ENCODE peak calls at places on chromosomes 16 and 17, in nine cellular contexts. U is NCI-H1436; D is GM04504; Y is NCI-H2171 treated with DMSO at 0.1 percent for 48 hours; N is CD8-positive, alpha-beta memory T cell; B is activated gamma-delta T cell treated with Interleukin-2 at 50 U/mL for 16 hours; I is heart left ventricle; X is substantia nigra; C is GM20000. A is an unnamed sample.

GRCh38 chr17:60862482-60862881 is 184.8 kb downstream of the BCAS3 start:
- DNase-seq in I (no peak), Y (no peak), X (no peak), U (no peak), B (no peak), D (no peak), N (no peak), C (no peak), A (no peak)

GRCh38 chr17:79629548-79630049 is 18.7 kb upstream of the RBFOX3 start:
- DNase-seq in X (no peak), D (no peak), I (no peak), B (no peak), U (no peak), N (no peak), Y (no peak), C (no peak), A (no peak)

GRCh38 chr17:31900877-31901276 is 631 bp downstream of the UTP6 start:
- DNase-seq in Y (no peak), C (no peak), B (no peak), I (no peak), D (no peak), X (no peak), U (no peak), N (no peak), A (no peak)

GRCh38 chr16:4689091-4689671 is 4.2 kb upstream of the NUDT16L1 start:
- DNase-seq in U (no peak), N (no peak), X (no peak), Y (no peak), B (no peak), D (no peak), I (peak; percentile 48), C (no peak), A (no peak)

GRCh38 chr17:57544834-57545463 is 200.2 kb downstream of the CCDC182 start:
- DNase-seq in Y (peak; percentile 93), B (no peak), I (no peak), C (no peak), D (no peak), X (no peak), N (no peak), U (peak; percentile 78), A (no peak)

GRCh38 chr17:47276444-47276843 is 22.8 kb downstream of the ITGB3 start:
- DNase-seq in I (no peak), B (no peak), N (no peak), D (no peak), U (no peak), X (no peak), Y (no peak), C (no peak), A (no peak)

GRCh38 chr16:87054154-87054553 is 263.0 kb downstream of the C16orf95 start:
- DNase-seq in I (no peak), Y (no peak), B (no peak), X (no peak), N (no peak), D (no peak), C (no peak), U (no peak), A (no peak)

GRCh38 chr16:71439531-71439930 is 2.3 kb downstream of the TLE7 start:
- DNase-seq in U (no peak), C (no peak), B (no peak), Y (no peak), I (no peak), D (no peak), X (no peak), N (no peak), A (no peak)

GRCh38 chr16:2782583-2783351 is 4.6 kb downstream of the PRSS33 start:
- DNase-seq in N (no peak), C (no peak), U (no peak), B (no peak), I (no peak), D (no peak), Y (no peak), X (no peak), A (peak; percentile 4)

A was measured in naive thymus-derived CD4-positive, alpha-beta T cell.